ENCODE peak calls at places on chromosomes 1 and 21, in eight cellular contexts. X is NB4, P is brain microvascular endothelial cell, G is body of pancreas, Q is BE2C, J is fibroblast of lung, R is A549, E is pancreas. K is an unnamed sample.

GRCh38 chr1:96536576-96536975 is 185.0 kb upstream of the PTBP2 start:
- DNase-seq in X (no peak), P (peak), G (no peak), Q (no peak), J (peak), R (no peak), E (no peak), K (no peak)

GRCh38 chr1:84339503-84339902 is 38.0 kb downstream of the SAMD13 start:
- DNase-seq in X (no peak), P (peak), G (no peak), Q (no peak), J (no peak), R (no peak), E (no peak), K (no peak)

GRCh38 chr1:183610053-183610452 is 19.8 kb upstream of the NCF2 start:
- DNase-seq in X (no peak), P (no peak), G (no peak), Q (no peak), J (peak), R (no peak), E (no peak), K (no peak)

GRCh38 chr1:30462826-30463425 is 260.5 kb downstream of the MATN1 start:
- DNase-seq in X (no peak), P (no peak), G (no peak), Q (no peak), J (no peak), R (no peak), E (no peak), K (no peak)

GRCh38 chr1:183470961-183471747 is 1.1 kb upstream of the SMG7 start:
- DNase-seq in X (peak), P (peak), G (peak), Q (peak), J (peak), R (peak), E (peak), K (no peak)

GRCh38 chr1:44154665-44155064 is 13.2 kb upstream of the KLF18 start:
- DNase-seq in X (no peak), P (no peak), G (no peak), Q (no peak), J (no peak), R (peak), E (no peak), K (no peak)

GRCh38 chr21:15423676-15424445 is 305.9 kb upstream of the USP25 start:
- DNase-seq in X (no peak), P (no peak), G (no peak), Q (no peak), J (no peak), R (no peak), E (no peak), K (no peak)

GRCh38 chr1:84605157-84605556 is 30.9 kb upstream of the CTBS start:
- DNase-seq in X (no peak), P (no peak), G (no peak), Q (no peak), J (no peak), R (no peak), E (no peak), K (no peak)

GRCh38 chr1:221913351-221913750 is 171.5 kb upstream of the DUSP10 start:
- DNase-seq in X (no peak), P (peak), G (no peak), Q (no peak), J (no peak), R (no peak), E (no peak), K (no peak)

GRCh38 chr1:39940980-39941871 is 13.7 kb upstream of the MFSD2A start:
- DNase-seq in X (peak), P (no peak), G (no peak), Q (no peak), J (no peak), R (no peak), E (no peak), K (no peak)

GRCh38 chr1:30258471-30258870 is 464.9 kb downstream of the MATN1 start:
- DNase-seq in X (no peak), P (no peak), G (no peak), Q (no peak), J (no peak), R (no peak), E (no peak), K (no peak)

GRCh38 chr1:153728305-153729066 is 636 bp downstream of the INTS3 start:
- DNase-seq in X (peak), P (no peak), G (peak), Q (peak), J (peak), R (peak), E (peak), K (no peak)

GRCh38 chr1:88847618-88848017 is 43.7 kb downstream of the GTF2B start:
- DNase-seq in X (no peak), P (no peak), G (no peak), Q (no peak), J (no peak), R (no peak), E (no peak), K (no peak)

GRCh38 chr21:31222142-31222541 is 121.9 kb downstream of the TIAM1 start:
- DNase-seq in X (no peak), P (no peak), G (no peak), Q (no peak), J (peak), R (no peak), E (no peak), K (no peak)

GRCh38 chr1:48356901-48357300 is 115.1 kb downstream of the SPATA6 start:
- DNase-seq in X (no peak), P (no peak), G (no peak), Q (no peak), J (peak), R (no peak), E (no peak), K (no peak)

GRCh38 chr1:33763406-33763805 is 100.5 kb upstream of the HMGB4 start:
- DNase-seq in X (no peak), P (peak), G (no peak), Q (no peak), J (no peak), R (no peak), E (no peak), K (peak)

GRCh38 chr1:159012495-159012894 is 2.8 kb downstream of the IFI16 start:
- DNase-seq in X (peak), P (no peak), G (peak), Q (no peak), J (peak), R (no peak), E (no peak), K (no peak)

GRCh38 chr1:186806477-186806876 is 22.3 kb upstream of the PLA2G4A start:
- DNase-seq in X (peak), P (peak), G (no peak), Q (peak), J (peak), R (peak), E (no peak), K (no peak)

GRCh38 chr1:22625262-22625925 is 11.0 kb upstream of the C1QA start:
- DNase-seq in X (no peak), P (no peak), G (no peak), Q (no peak), J (peak), R (no peak), E (no peak), K (no peak)

GRCh38 chr1:62746086-62746808 is 37.7 kb upstream of the ATG4C start:
- DNase-seq in X (peak), P (peak), G (no peak), Q (no peak), J (peak), R (peak), E (no peak), K (no peak)

GRCh38 chr21:34935452-34935851 is 113.7 kb downstream of the RUNX1 start:
- DNase-seq in X (no peak), P (no peak), G (no peak), Q (no peak), J (no peak), R (no peak), E (no peak), K (no peak)

GRCh38 chr1:245538671-245539070 is 383.9 kb downstream of the KIF26B start:
- DNase-seq in X (no peak), P (no peak), G (no peak), Q (no peak), J (no peak), R (no peak), E (no peak), K (no peak)

GRCh38 chr1:147053269-147053668 is 115.1 kb downstream of the NBPF12 start:
- DNase-seq in X (no peak), P (no peak), G (no peak), Q (no peak), J (no peak), R (no peak), E (no peak), K (no peak)

GRCh38 chr1:24748191-24749121 is 3.2 kb downstream of the CLIC4 start:
- DNase-seq in X (no peak), P (no peak), G (no peak), Q (no peak), J (no peak), R (no peak), E (no peak), K (no peak)

GRCh38 chr1:10251325-10252103 is 41.1 kb downstream of the KIF1B start:
- DNase-seq in X (no peak), P (peak), G (no peak), Q (no peak), J (peak), R (no peak), E (no peak), K (no peak)

GRCh38 chr1:99645199-99645598 is 714 bp upstream of the PALMD start:
- DNase-seq in X (peak), P (no peak), G (peak), Q (no peak), J (peak), R (peak), E (no peak), K (no peak)

GRCh38 chr1:43994071-43994470 is 2.7 kb downstream of the CCDC24 start:
- DNase-seq in X (no peak), P (no peak), G (no peak), Q (no peak), J (no peak), R (no peak), E (no peak), K (no peak)

DNA sequence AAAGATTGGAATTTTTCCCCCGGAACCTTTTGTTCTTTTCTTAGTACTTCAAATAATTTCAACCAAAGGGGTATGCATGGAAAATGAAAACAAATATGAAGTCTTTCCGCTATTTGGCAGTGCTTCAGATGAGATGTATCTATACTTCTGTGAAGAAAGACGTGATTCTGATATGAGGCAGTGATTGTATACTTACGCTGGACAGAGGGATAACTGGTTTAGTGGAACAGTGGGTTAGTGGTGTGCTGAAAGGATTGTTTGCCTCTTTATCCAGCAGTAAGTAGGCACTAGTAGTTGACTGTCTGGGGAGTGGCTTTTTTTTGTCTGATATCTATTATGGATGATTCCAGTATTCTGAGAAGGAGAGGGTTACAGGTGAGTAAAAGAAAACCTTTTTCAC is 61.4 kb downstream of the MAST2 start:
- DNase-seq in X (no peak), P (no peak), G (no peak), Q (no peak), J (peak), R (no peak), E (no peak), K (no peak)
- H3K4me3 ChIP-seq in X (no peak), P (peak), G (no peak), Q (peak), J (peak), R (no peak), E (no peak), K (no peak)

GRCh38 chr1:156746716-156747631 is 4.5 kb downstream of the HDGF start:
- DNase-seq in X (peak), P (peak), G (peak), Q (peak), J (peak), R (peak), E (peak), K (no peak)
- TF ChIP-seq CTCF in X (peak), P (peak), G (peak), Q (peak), J (no peak), R (peak), E (no peak), K (peak)

GRCh38 chr1:224502459-224503160 is 68.0 kb upstream of the WDR26 start:
- DNase-seq in X (peak), P (no peak), G (peak), Q (no peak), J (peak), R (no peak), E (peak), K (no peak)
- H3K4me3 ChIP-seq in X (peak), P (no peak), G (no peak), Q (peak), J (no peak), R (no peak), E (no peak), K (no peak)

DNA sequence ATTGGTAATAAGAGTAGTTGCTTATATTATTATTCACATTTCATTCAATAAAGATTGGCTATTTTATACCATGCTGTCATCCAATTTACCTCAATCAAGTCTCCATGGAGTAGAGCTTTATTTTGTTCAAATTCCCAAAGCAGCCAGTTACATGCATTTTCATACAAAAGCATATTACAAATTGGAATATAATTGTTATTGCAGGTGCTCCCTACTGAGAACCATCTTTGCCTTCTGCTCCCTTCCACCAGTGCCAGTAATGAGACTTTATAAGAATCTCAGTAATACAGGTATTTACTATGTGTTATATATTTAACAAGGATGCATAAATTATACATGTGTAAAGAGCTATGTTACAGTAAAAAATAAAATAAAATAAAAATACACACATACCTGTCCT is 54.2 kb downstream of the FOXJ3 start:
- DNase-seq in X (no peak), P (no peak), G (no peak), Q (no peak), J (no peak), R (no peak), E (no peak), K (no peak)
- TF ChIP-seq CTCF in X (no peak), P (no peak), G (no peak), Q (no peak), J (no peak), R (no peak), E (no peak), K (no peak)

DNA sequence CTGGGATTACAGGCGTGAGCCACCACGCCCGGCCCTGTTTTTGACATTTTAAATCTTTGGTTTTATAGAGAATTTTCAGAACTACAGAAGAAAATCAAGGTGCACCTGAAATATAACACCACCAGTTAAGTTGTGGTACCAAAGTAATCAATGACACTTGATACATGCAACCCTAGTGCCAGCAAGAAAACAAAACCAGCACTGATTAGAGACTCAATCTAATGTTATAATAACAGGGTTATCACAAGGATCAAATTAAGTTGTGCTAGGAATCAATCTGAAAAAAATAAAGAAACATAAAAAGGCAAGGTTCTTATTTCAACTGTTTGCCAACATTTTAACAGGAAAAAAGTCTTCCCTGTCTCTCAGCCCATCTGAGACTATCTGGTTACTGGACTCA is 23.8 kb downstream of the TGFBR3 start:
- DNase-seq in X (no peak), P (no peak), G (no peak), Q (no peak), J (no peak), R (no peak), E (no peak), K (no peak)
- H3K4me3 ChIP-seq in X (no peak), P (no peak), G (no peak), Q (no peak), J (no peak), R (no peak), E (no peak), K (no peak)

GRCh38 chr1:182301467-182302198 is 90.0 kb downstream of the GLUL start:
- DNase-seq in X (peak), P (no peak), G (peak), Q (no peak), J (peak), R (no peak), E (peak), K (no peak)
- TF ChIP-seq CTCF in X (no peak), P (no peak), G (peak), Q (no peak), J (no peak), R (no peak), E (no peak), K (no peak)

GRCh38 chr1:161440312-161440894 is 64.9 kb upstream of the FCGR2A start:
- DNase-seq in X (peak), P (no peak), G (peak), Q (peak), J (peak), R (peak), E (peak), K (no peak)
- H3K4me3 ChIP-seq in X (peak), P (peak), G (peak), Q (peak), J (peak), R (peak), E (peak), K (peak)

DNA sequence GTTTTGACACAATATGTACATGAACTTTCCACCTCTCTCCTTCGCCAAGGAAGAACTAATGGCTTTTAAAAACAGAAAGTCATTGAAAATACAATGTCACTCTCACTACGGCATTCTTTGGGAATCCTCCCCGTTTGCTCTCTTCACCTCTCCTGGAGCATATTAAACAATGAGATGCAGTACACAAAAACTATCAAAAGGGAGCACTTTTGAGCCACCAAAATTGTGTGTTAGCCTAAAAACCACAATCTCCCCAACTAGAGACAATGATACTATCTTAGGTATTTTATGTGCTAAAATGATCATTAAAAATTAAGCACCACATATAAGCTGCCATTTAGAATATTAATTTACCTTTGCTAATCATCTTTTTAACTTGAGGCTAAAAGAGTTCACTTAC is 425.5 kb downstream of the KCTD3 start:
- DNase-seq in X (peak), P (no peak), G (no peak), Q (peak), J (peak), R (peak), E (no peak), K (no peak)
- TF ChIP-seq CTCF in X (peak), P (peak), G (peak), Q (peak), J (peak), R (peak), E (no peak), K (peak)

GRCh38 chr21:43814215-43815106 is 25.1 kb downstream of the RRP1 start:
- DNase-seq in X (no peak), P (no peak), G (peak), Q (no peak), J (peak), R (no peak), E (peak), K (no peak)
- H3K4me3 ChIP-seq in X (no peak), P (no peak), G (no peak), Q (no peak), J (no peak), R (no peak), E (no peak), K (no peak)

GRCh38 chr1:32474954-32475353 is 10.1 kb downstream of the ZBTB8B start:
- DNase-seq in X (no peak), P (no peak), G (peak), Q (no peak), J (no peak), R (no peak), E (peak), K (no peak)

GRCh38 chr1:32468791-32469190 is 3.9 kb downstream of the ZBTB8B start:
- DNase-seq in X (no peak), P (no peak), G (no peak), Q (no peak), J (no peak), R (no peak), E (no peak), K (no peak)

GRCh38 chr1:32470431-32470830 is 5.6 kb downstream of the ZBTB8B start:
- DNase-seq in X (no peak), P (no peak), G (no peak), Q (no peak), J (peak), R (no peak), E (no peak), K (no peak)

GRCh38 chr1:32471695-32472362 is 7.0 kb downstream of the ZBTB8B start:
- DNase-seq in X (no peak), P (no peak), G (no peak), Q (no peak), J (no peak), R (no peak), E (no peak), K (no peak)

GRCh38 chr1:32470991-32471694 is 6.3 kb downstream of the ZBTB8B start:
- DNase-seq in X (no peak), P (no peak), G (peak), Q (peak), J (no peak), R (no peak), E (peak), K (no peak)
- TF ChIP-seq CTCF in X (no peak), P (peak), G (peak), Q (peak), J (peak), R (no peak), E (no peak), K (peak)

K was measured in AG04449.